ENCODE peak calls at places on chromosomes 4 and X, in six cellular contexts. One of them, this sample, is unnamed.

GRCh38 chr4:116099596-116099995 is 985.8 kb downstream of the TRAM1L1 start:
- DNase-seq in upper lobe of right lung: no peak
- DNase-seq in stomach: no peak
- DNase-seq in CD8-positive, alpha-beta T cell: no peak
- DNase-seq in AG10803: no peak
- DNase-seq in GM12865: no peak
- DNase-seq in this sample: no peak

GRCh38 chr4:186782302-186782701 is 58.6 kb upstream of the FAT1 start:
- DNase-seq in stomach: no peak
- DNase-seq in CD8-positive, alpha-beta T cell: no peak
- DNase-seq in AG10803: no peak
- DNase-seq in upper lobe of right lung: no peak
- DNase-seq in GM12865: no peak
- DNase-seq in this sample: no peak

GRCh38 chr4:96472103-96472867 is 632.4 kb downstream of the PDHA2 start:
- DNase-seq in CD8-positive, alpha-beta T cell: no peak
- DNase-seq in stomach: no peak
- DNase-seq in GM12865: no peak
- DNase-seq in upper lobe of right lung: no peak
- DNase-seq in AG10803: no peak
- DNase-seq in this sample: no peak

GRCh38 chr4:38050560-38051350 is 90.6 kb downstream of the PTTG2 start:
- DNase-seq in CD8-positive, alpha-beta T cell: no peak
- DNase-seq in stomach: no peak
- DNase-seq in AG10803: no peak
- DNase-seq in GM12865: no peak
- DNase-seq in upper lobe of right lung: no peak
- DNase-seq in this sample: no peak

GRCh38 chr4:58138786-58139185 is 1028.6 kb upstream of the IGFBP7 start:
- DNase-seq in GM12865: no peak
- DNase-seq in stomach: no peak
- DNase-seq in upper lobe of right lung: no peak
- DNase-seq in CD8-positive, alpha-beta T cell: no peak
- DNase-seq in AG10803: no peak
- DNase-seq in this sample: no peak

GRCh38 chrX:33207056-33207455 is 4.3 kb downstream of the DMD start:
- DNase-seq in CD8-positive, alpha-beta T cell: no peak
- DNase-seq in stomach: no peak
- DNase-seq in GM12865: no peak
- DNase-seq in AG10803: no peak
- DNase-seq in upper lobe of right lung: no peak
- DNase-seq in this sample: no peak

GRCh38 chr4:118684873-118685811 is at the start of gene METTL14:
- DNase-seq in stomach: peak
- DNase-seq in AG10803: peak
- DNase-seq in CD8-positive, alpha-beta T cell: peak
- DNase-seq in upper lobe of right lung: peak
- DNase-seq in GM12865: peak
- DNase-seq in this sample: peak

GRCh38 chr4:181998588-181998987 is 244.6 kb upstream of the TENM3 start:
- DNase-seq in AG10803: no peak
- DNase-seq in stomach: no peak
- DNase-seq in CD8-positive, alpha-beta T cell: no peak
- DNase-seq in upper lobe of right lung: no peak
- DNase-seq in GM12865: no peak
- DNase-seq in this sample: no peak

GRCh38 chr4:166502660-166503059 is 629.6 kb downstream of the TLL1 start:
- DNase-seq in AG10803: no peak
- DNase-seq in stomach: no peak
- DNase-seq in GM12865: no peak
- DNase-seq in upper lobe of right lung: no peak
- DNase-seq in CD8-positive, alpha-beta T cell: no peak
- DNase-seq in this sample: no peak

GRCh38 chr4:141711211-141711610 is 74.8 kb downstream of the IL15 start:
- DNase-seq in AG10803: peak
- DNase-seq in GM12865: peak
- DNase-seq in stomach: no peak
- DNase-seq in upper lobe of right lung: no peak
- DNase-seq in CD8-positive, alpha-beta T cell: no peak
- DNase-seq in this sample: no peak

GRCh38 chr4:27048350-27049100 is 187.9 kb downstream of the STIM2 start:
- DNase-seq in AG10803: peak
- DNase-seq in CD8-positive, alpha-beta T cell: no peak
- DNase-seq in GM12865: peak
- DNase-seq in stomach: no peak
- DNase-seq in upper lobe of right lung: no peak
- DNase-seq in this sample: no peak

GRCh38 chrX:65253817-65254216 is 277.6 kb upstream of the ZC4H2 start:
- DNase-seq in stomach: no peak
- DNase-seq in GM12865: no peak
- DNase-seq in AG10803: no peak
- DNase-seq in CD8-positive, alpha-beta T cell: no peak
- DNase-seq in upper lobe of right lung: no peak
- DNase-seq in this sample: no peak

GRCh38 chr4:172786039-172786792 is 382.4 kb upstream of the GALNT7 start:
- DNase-seq in upper lobe of right lung: no peak
- DNase-seq in CD8-positive, alpha-beta T cell: no peak
- DNase-seq in GM12865: no peak
- DNase-seq in AG10803: no peak
- DNase-seq in stomach: peak
- DNase-seq in this sample: no peak

GRCh38 chr4:143531368-143531767 is 17.9 kb downstream of the SMARCA5 start:
- DNase-seq in upper lobe of right lung: no peak
- DNase-seq in CD8-positive, alpha-beta T cell: no peak
- DNase-seq in AG10803: no peak
- DNase-seq in stomach: no peak
- DNase-seq in GM12865: no peak
- DNase-seq in this sample: no peak

GRCh38 chr4:85939595-85939994 is 420.3 kb downstream of the MAPK10 start:
- DNase-seq in CD8-positive, alpha-beta T cell: no peak
- DNase-seq in stomach: no peak
- DNase-seq in AG10803: peak
- DNase-seq in GM12865: no peak
- DNase-seq in upper lobe of right lung: no peak
- DNase-seq in this sample: no peak

GRCh38 chr4:24394041-24394440 is 190.3 kb downstream of the DHX15 start:
- DNase-seq in upper lobe of right lung: no peak
- DNase-seq in GM12865: no peak
- DNase-seq in AG10803: peak
- DNase-seq in stomach: no peak
- DNase-seq in CD8-positive, alpha-beta T cell: no peak
- DNase-seq in this sample: peak

GRCh38 chrX:20267924-20268701 is 1.4 kb upstream of the RPS6KA3 start:
- DNase-seq in upper lobe of right lung: peak
- DNase-seq in CD8-positive, alpha-beta T cell: peak
- DNase-seq in GM12865: no peak
- DNase-seq in stomach: peak
- DNase-seq in AG10803: peak
- DNase-seq in this sample: no peak

GRCh38 chrX:135302269-135302873 is 6.9 kb upstream of the ETDC start:
- DNase-seq in upper lobe of right lung: no peak
- DNase-seq in AG10803: no peak
- DNase-seq in stomach: no peak
- DNase-seq in GM12865: no peak
- DNase-seq in CD8-positive, alpha-beta T cell: no peak
- DNase-seq in this sample: no peak

GRCh38 chr4:15882675-15883086 is 55.9 kb downstream of the FGFBP1 start:
- DNase-seq in CD8-positive, alpha-beta T cell: peak
- DNase-seq in upper lobe of right lung: no peak
- DNase-seq in AG10803: peak
- DNase-seq in GM12865: peak
- DNase-seq in stomach: peak
- DNase-seq in this sample: no peak

GRCh38 chrX:121642415-121642814 is 595.0 kb downstream of the GLUD2 start:
- DNase-seq in stomach: no peak
- DNase-seq in GM12865: no peak
- DNase-seq in upper lobe of right lung: no peak
- DNase-seq in AG10803: peak
- DNase-seq in CD8-positive, alpha-beta T cell: no peak
- DNase-seq in this sample: peak

DNA sequence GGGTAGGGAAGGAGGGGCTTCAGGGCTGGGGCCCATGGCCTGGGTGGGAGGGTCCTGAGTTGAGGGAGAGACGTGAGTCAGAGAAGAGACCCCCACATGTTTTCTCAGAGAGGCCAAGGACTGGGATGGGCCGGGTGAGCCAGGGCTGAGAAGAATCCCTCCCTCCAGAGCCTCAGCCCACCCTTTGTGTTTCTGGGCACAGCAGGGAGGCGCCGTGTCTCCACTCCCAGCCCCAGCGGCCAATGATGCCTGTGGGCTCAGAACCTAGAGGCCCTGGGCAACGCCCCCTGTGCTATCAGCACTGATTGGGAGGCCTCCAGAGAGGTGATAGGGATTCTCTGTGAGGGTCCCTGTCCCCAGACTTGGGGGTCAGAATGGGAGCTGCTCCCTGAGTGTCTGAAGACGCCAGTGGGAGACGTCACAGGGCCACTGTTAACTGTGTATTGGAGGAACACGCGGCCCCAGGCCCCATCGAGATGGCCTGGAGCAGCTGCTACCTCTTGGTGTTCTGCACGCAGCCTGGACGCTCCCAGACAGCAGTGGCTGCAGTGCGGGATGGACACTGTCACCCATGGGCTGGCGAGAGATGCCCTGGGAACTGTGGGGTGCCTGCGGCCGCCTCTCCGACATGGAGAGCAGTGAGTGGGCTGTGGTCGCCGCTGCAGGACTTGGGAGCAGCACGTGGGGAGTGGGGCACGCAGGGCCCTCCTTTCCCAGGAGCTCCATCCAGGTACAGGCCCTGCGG is 8.5 kb downstream of the FGFRL1 start:
- DNase-seq in GM12865: no peak
- DNase-seq in AG10803: no peak
- DNase-seq in upper lobe of right lung: no peak
- DNase-seq in CD8-positive, alpha-beta T cell: no peak
- DNase-seq in stomach: no peak
- DNase-seq in this sample: no peak
- TF ChIP-seq CTCF in GM12865: no peak
- TF ChIP-seq CTCF in AG10803: no peak
- TF ChIP-seq CTCF in upper lobe of right lung: no peak
- TF ChIP-seq CTCF in CD8-positive, alpha-beta T cell: no peak
- TF ChIP-seq CTCF in stomach: no peak
- TF ChIP-seq CTCF in this sample: no peak

GRCh38 chrX:48831136-48831908 is 4.1 kb downstream of the PCSK1N start:
- DNase-seq in stomach: no peak
- DNase-seq in CD8-positive, alpha-beta T cell: no peak
- DNase-seq in upper lobe of right lung: no peak
- DNase-seq in GM12865: no peak
- DNase-seq in AG10803: no peak
- DNase-seq in this sample: no peak

GRCh38 chrX:48833531-48834138 is 1.8 kb downstream of the PCSK1N start:
- DNase-seq in upper lobe of right lung: no peak
- DNase-seq in CD8-positive, alpha-beta T cell: no peak
- DNase-seq in stomach: no peak
- DNase-seq in AG10803: no peak
- DNase-seq in GM12865: no peak
- DNase-seq in this sample: no peak

GRCh38 chrX:48834383-48834709 is 1.1 kb downstream of the PCSK1N start:
- DNase-seq in upper lobe of right lung: no peak
- DNase-seq in AG10803: no peak
- DNase-seq in GM12865: no peak
- DNase-seq in CD8-positive, alpha-beta T cell: no peak
- DNase-seq in stomach: no peak
- DNase-seq in this sample: no peak

GRCh38 chrX:48831909-48832291 is 3.5 kb downstream of the PCSK1N start:
- DNase-seq in upper lobe of right lung: no peak
- DNase-seq in GM12865: no peak
- DNase-seq in AG10803: no peak
- DNase-seq in CD8-positive, alpha-beta T cell: no peak
- DNase-seq in stomach: no peak
- DNase-seq in this sample: no peak

GRCh38 chrX:48835524-48836329 is at the start of gene PCSK1N:
- DNase-seq in upper lobe of right lung: no peak
- DNase-seq in AG10803: no peak
- DNase-seq in CD8-positive, alpha-beta T cell: no peak
- DNase-seq in GM12865: no peak
- DNase-seq in stomach: no peak
- DNase-seq in this sample: no peak
- H3K4me3 ChIP-seq in upper lobe of right lung: peak
- H3K4me3 ChIP-seq in AG10803: no peak
- H3K4me3 ChIP-seq in CD8-positive, alpha-beta T cell: peak
- H3K4me3 ChIP-seq in GM12865: no peak
- H3K4me3 ChIP-seq in stomach: peak
- H3K4me3 ChIP-seq in this sample: peak

DNA sequence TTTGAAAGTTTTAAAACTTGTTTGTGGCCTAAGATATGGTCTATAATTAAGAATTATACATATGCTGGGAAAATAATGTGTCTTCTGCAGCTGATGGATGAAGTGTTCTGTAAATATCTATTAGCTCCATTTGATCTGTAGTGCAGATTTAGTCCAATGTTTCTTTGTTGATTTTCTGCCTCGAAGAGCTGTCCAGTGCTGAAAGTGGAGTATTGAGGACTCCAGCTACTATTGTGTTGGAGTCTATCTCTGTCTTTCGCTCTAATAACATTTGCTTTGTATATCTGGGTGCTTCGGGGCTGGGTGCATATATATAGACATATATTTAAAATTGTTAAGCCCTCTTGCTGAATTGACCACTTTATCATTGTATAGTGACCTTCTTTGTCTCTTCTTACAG is 2127.3 kb downstream of the PCDH7 start:
- DNase-seq in GM12865: no peak
- DNase-seq in AG10803: no peak
- DNase-seq in stomach: no peak
- DNase-seq in CD8-positive, alpha-beta T cell: no peak
- DNase-seq in upper lobe of right lung: no peak
- DNase-seq in this sample: no peak
- TF ChIP-seq CTCF in GM12865: no peak
- TF ChIP-seq CTCF in AG10803: no peak
- TF ChIP-seq CTCF in stomach: no peak
- TF ChIP-seq CTCF in CD8-positive, alpha-beta T cell: no peak
- TF ChIP-seq CTCF in upper lobe of right lung: no peak
- TF ChIP-seq CTCF in this sample: no peak

GRCh38 chr4:97867557-97868091 is 275.7 kb downstream of the STPG2 start:
- DNase-seq in CD8-positive, alpha-beta T cell: no peak
- DNase-seq in GM12865: no peak
- DNase-seq in stomach: no peak
- DNase-seq in AG10803: no peak
- DNase-seq in upper lobe of right lung: no peak
- DNase-seq in this sample: no peak

DNA sequence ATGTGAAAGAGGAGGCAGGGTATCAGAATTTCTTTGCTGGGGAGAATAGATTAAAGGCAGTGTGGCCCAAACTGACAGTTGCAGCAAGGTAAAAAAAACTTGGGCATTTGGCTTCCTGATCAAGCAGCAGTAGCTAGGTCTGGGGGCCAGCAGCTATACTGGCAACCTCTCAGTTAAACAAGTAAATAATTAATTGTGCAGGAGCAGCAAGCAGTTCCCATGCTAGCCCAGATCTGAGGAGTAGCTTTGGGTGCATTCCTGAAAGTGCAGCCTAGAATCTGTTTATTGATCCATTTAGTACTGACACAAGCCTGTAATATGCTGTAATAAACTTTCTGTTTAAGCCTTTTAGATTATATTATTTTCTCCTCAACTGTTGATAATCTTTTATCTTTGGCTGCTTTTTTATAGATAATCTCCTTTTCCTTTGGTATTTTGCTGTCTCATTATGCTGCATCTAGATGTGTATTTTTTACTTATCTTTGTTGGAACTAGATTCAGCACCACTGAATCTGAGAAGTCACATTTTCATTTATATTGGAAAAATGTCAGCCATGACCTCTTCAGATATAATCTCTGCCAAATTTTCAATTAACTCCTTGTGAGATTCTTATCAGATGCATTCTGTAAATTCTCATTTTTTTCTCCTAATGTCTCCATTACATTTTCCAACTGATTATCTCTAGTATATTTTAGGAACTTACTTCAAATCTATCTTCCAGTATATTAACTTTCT is 276.3 kb downstream of the STPG2 start:
- DNase-seq in upper lobe of right lung: no peak
- DNase-seq in AG10803: no peak
- DNase-seq in CD8-positive, alpha-beta T cell: no peak
- DNase-seq in GM12865: no peak
- DNase-seq in stomach: no peak
- DNase-seq in this sample: peak
- H3K4me3 ChIP-seq in upper lobe of right lung: no peak
- H3K4me3 ChIP-seq in AG10803: no peak
- H3K4me3 ChIP-seq in CD8-positive, alpha-beta T cell: no peak
- H3K4me3 ChIP-seq in GM12865: no peak
- H3K4me3 ChIP-seq in stomach: no peak
- H3K4me3 ChIP-seq in this sample: no peak